ENCODE peak calls at places on chromosomes 2 and 18, in six cellular contexts. V, Y, W, I, A and D are unnamed samples.

GRCh38 chr2:191758420-191759199 is 80.7 kb downstream of the NABP1 start:
- DNase-seq in W (peak; percentile 64), Y (peak; percentile 67), V (peak; percentile 55), A (peak; percentile 38), I (no peak), D (peak; percentile 31)

GRCh38 chr2:241858206-241859016 is at the start of gene PDCD1:
- DNase-seq in V (no peak), W (no peak), A (no peak), Y (no peak), I (no peak), D (no peak)

GRCh38 chr2:195319112-195319460 is 337.9 kb upstream of the SLC39A10 start:
- DNase-seq in Y (no peak), I (no peak), A (peak; percentile 49), V (peak; percentile 33), W (peak; percentile 6), D (no peak)

GRCh38 chr18:13246121-13246520 is 27.6 kb downstream of the LDLRAD4 start:
- DNase-seq in W (no peak), Y (no peak), V (no peak), I (no peak), A (no peak), D (no peak)

GRCh38 chr18:61854578-61854977 is 38.2 kb downstream of the RNF152 start:
- DNase-seq in W (no peak), V (no peak), A (no peak), Y (no peak), I (no peak), D (no peak)

GRCh38 chr2:217950401-217950871 is 52.4 kb downstream of the TNS1 start:
- DNase-seq in V (no peak), W (no peak), Y (no peak), I (no peak), A (no peak), D (no peak)

GRCh38 chr2:174336403-174337336 is 1.9 kb downstream of the SP9 start:
- DNase-seq in W (no peak), I (no peak), Y (no peak), V (no peak), A (peak; percentile 45), D (no peak)

GRCh38 chr18:12046046-12046750 is 47.4 kb upstream of the ANKRD62 start:
- DNase-seq in I (no peak), V (no peak), Y (no peak), A (no peak), W (no peak), D (no peak)